ENCODE peak calls at places on chromosome 3, in eight cellular contexts. Z is cortex of kidney, K is amygdala, U is dermis microvascular lymphatic vessel endothelial cell, V is HCEC 1CT, I is natural killer cell, G is foreskin keratinocyte, E is ureter. F is an unnamed sample.

GRCh38 chr3:72050048-72050632 is 265.2 kb upstream of the PROK2 start:
- DNase-seq in Z (no peak), K (no peak), U (no peak), V (no peak), I (no peak), G (no peak), E (no peak), F (no peak)

GRCh38 chr3:40044487-40044886 is 235.1 kb downstream of the MYRIP start:
- DNase-seq in Z (no peak), K (no peak), U (peak), V (peak), I (no peak), G (peak), E (no peak), F (no peak)

GRCh38 chr3:36147934-36148333 is 232.4 kb upstream of the STAC start:
- DNase-seq in Z (no peak), K (no peak), U (no peak), V (no peak), I (no peak), G (no peak), E (no peak), F (no peak)

GRCh38 chr3:159884661-159885402 is 103.8 kb upstream of the IL12A start:
- DNase-seq in Z (no peak), K (no peak), U (peak), V (peak), I (no peak), G (no peak), E (no peak), F (peak)

GRCh38 chr3:62277986-62278385 is 95.4 kb downstream of the FEZF2 start:
- DNase-seq in Z (no peak), K (no peak), U (no peak), V (no peak), I (no peak), G (no peak), E (no peak), F (no peak)

GRCh38 chr3:63814300-63814699 is 4.8 kb upstream of the C3orf49 start:
- DNase-seq in Z (no peak), K (no peak), U (no peak), V (no peak), I (no peak), G (no peak), E (no peak), F (no peak)

GRCh38 chr3:140388525-140388924 is 289.3 kb upstream of the TRIM42 start:
- DNase-seq in Z (no peak), K (no peak), U (no peak), V (no peak), I (no peak), G (no peak), E (no peak), F (no peak)

GRCh38 chr3:184716652-184717607 is 5.1 kb upstream of the MAGEF1 start:
- DNase-seq in Z (no peak), K (peak), U (no peak), V (peak), I (no peak), G (no peak), E (no peak), F (no peak)

GRCh38 chr3:129161860-129162271 is 1.0 kb upstream of the ISY1 start:
- DNase-seq in Z (no peak), K (no peak), U (peak), V (peak), I (peak), G (no peak), E (no peak), F (peak)

F was measured in naive thymus-derived CD4-positive, alpha-beta T cell.